ENCODE peak calls at places on chromosomes 16 and 17, in four cellular contexts. B is T-helper 17 cell, S is right cardiac atrium, O is Panc1. L is an unnamed sample.
A peak's percentile ranks its signal among the peaks of the same experiment; 100 is the strongest.

GRCh38 chr16:3503513-3503912 is 2.7 kb downstream of the CLUAP1 start:
- ATAC-seq in B (peak; percentile 31), S (no peak), O (no peak), L (no peak)

GRCh38 chr16:9791566-9791965 is 390.7 kb downstream of the GRIN2A start:
- ATAC-seq in B (no peak), S (no peak), O (no peak), L (no peak)

GRCh38 chr16:630024-630814 is 566 bp upstream of the WFIKKN1 start:
- ATAC-seq in B (no peak), S (no peak), O (peak; percentile 2), L (no peak)

GRCh38 chr16:11149011-11149616 is 106.9 kb downstream of the SOCS1 start:
- ATAC-seq in B (no peak), S (no peak), O (peak; percentile 53), L (no peak)

GRCh38 chr17:58005728-58006562 is 1.1 kb downstream of the SRSF1 start:
- ATAC-seq in B (no peak), S (no peak), O (peak; percentile 3), L (peak; percentile 1)

GRCh38 chr16:2962334-2963073 is 1.6 kb upstream of the KREMEN2 start:
- ATAC-seq in B (no peak), S (no peak), O (no peak), L (no peak)

GRCh38 chr17:21105081-21105480 is 21.7 kb upstream of the DHRS7B start:
- ATAC-seq in B (no peak), S (no peak), O (no peak), L (no peak)

GRCh38 chr17:27384721-27385120 is 71.5 kb upstream of the KSR1 start:
- ATAC-seq in B (no peak), S (no peak), O (no peak), L (no peak)

GRCh38 chr16:58365623-58366022 is 26.6 kb upstream of the GINS3 start:
- ATAC-seq in B (no peak), S (no peak), O (no peak), L (no peak)

GRCh38 chr17:64106918-64107317 is 23.0 kb downstream of the ERN1 start:
- ATAC-seq in B (no peak), S (no peak), O (no peak), L (no peak)

GRCh38 chr17:1366234-1366633 is 33.8 kb downstream of the YWHAE start:
- ATAC-seq in B (no peak), S (no peak), O (no peak), L (no peak)

GRCh38 chr17:48413613-48414405 is 16.2 kb downstream of the SKAP1 start:
- ATAC-seq in B (peak; percentile 77), S (no peak), O (no peak), L (no peak)

L was measured in stimulated activated memory B cell treated with anti-CD40 and anti-IgM and Interleukin-4, amounts not matched to agents 10 μg/mL and 1 μg/mL and 100 μg/mL, for 72 hours.